ENCODE peak calls at places on chromosomes 16 and 17, in five cellular contexts. One of them, this sample, is unnamed.

GRCh38 chr16:55018881-55019280 is 88.2 kb downstream of the IRX5 start:
- DNase-seq in H9: no peak
- DNase-seq in activated CD8-positive, alpha-beta memory T cell treated with anti-CD3 and anti-CD28 coated beads for 48 hours: no peak
- DNase-seq in cardiac muscle cell: no peak
- DNase-seq in activated T-helper 1 cell treated with anti-CD3 and anti-CD28 coated beads, Interleukin-2, amount 50 U/mL, for 16 hours: no peak
- DNase-seq in this sample: peak

GRCh38 chr16:69118994-69119393 is 13.4 kb downstream of the CHTF8 start:
- DNase-seq in H9: no peak
- DNase-seq in activated CD8-positive, alpha-beta memory T cell treated with anti-CD3 and anti-CD28 coated beads for 48 hours: no peak
- DNase-seq in cardiac muscle cell: no peak
- DNase-seq in activated T-helper 1 cell treated with anti-CD3 and anti-CD28 coated beads, Interleukin-2, amount 50 U/mL, for 16 hours: no peak
- DNase-seq in this sample: no peak

GRCh38 chr17:77863814-77864161 is 94.7 kb upstream of the TNRC6C start:
- DNase-seq in H9: no peak
- DNase-seq in activated CD8-positive, alpha-beta memory T cell treated with anti-CD3 and anti-CD28 coated beads for 48 hours: no peak
- DNase-seq in cardiac muscle cell: peak
- DNase-seq in activated T-helper 1 cell treated with anti-CD3 and anti-CD28 coated beads, Interleukin-2, amount 50 U/mL, for 16 hours: no peak
- DNase-seq in this sample: peak

GRCh38 chr16:76705883-76706282 is 428.7 kb downstream of the CNTNAP4 start:
- DNase-seq in H9: no peak
- DNase-seq in activated CD8-positive, alpha-beta memory T cell treated with anti-CD3 and anti-CD28 coated beads for 48 hours: no peak
- DNase-seq in cardiac muscle cell: no peak
- DNase-seq in activated T-helper 1 cell treated with anti-CD3 and anti-CD28 coated beads, Interleukin-2, amount 50 U/mL, for 16 hours: no peak
- DNase-seq in this sample: no peak

GRCh38 chr17:73969956-73970355 is 233.5 kb upstream of the RPL38 start:
- DNase-seq in H9: no peak
- DNase-seq in activated CD8-positive, alpha-beta memory T cell treated with anti-CD3 and anti-CD28 coated beads for 48 hours: no peak
- DNase-seq in cardiac muscle cell: peak
- DNase-seq in activated T-helper 1 cell treated with anti-CD3 and anti-CD28 coated beads, Interleukin-2, amount 50 U/mL, for 16 hours: no peak
- DNase-seq in this sample: no peak

GRCh38 chr17:2948721-2949468 is 114.5 kb downstream of the OR1D5 start:
- DNase-seq in H9: peak
- DNase-seq in activated CD8-positive, alpha-beta memory T cell treated with anti-CD3 and anti-CD28 coated beads for 48 hours: no peak
- DNase-seq in cardiac muscle cell: no peak
- DNase-seq in activated T-helper 1 cell treated with anti-CD3 and anti-CD28 coated beads, Interleukin-2, amount 50 U/mL, for 16 hours: no peak
- DNase-seq in this sample: no peak

GRCh38 chr17:81710514-81711308 is 1.4 kb upstream of the SLC25A10 start:
- DNase-seq in H9: no peak
- DNase-seq in activated CD8-positive, alpha-beta memory T cell treated with anti-CD3 and anti-CD28 coated beads for 48 hours: no peak
- DNase-seq in cardiac muscle cell: peak
- DNase-seq in activated T-helper 1 cell treated with anti-CD3 and anti-CD28 coated beads, Interleukin-2, amount 50 U/mL, for 16 hours: no peak
- DNase-seq in this sample: peak

GRCh38 chr17:9306086-9306485 is 269.5 kb downstream of the STX8 start:
- DNase-seq in H9: no peak
- DNase-seq in activated CD8-positive, alpha-beta memory T cell treated with anti-CD3 and anti-CD28 coated beads for 48 hours: no peak
- DNase-seq in cardiac muscle cell: no peak
- DNase-seq in activated T-helper 1 cell treated with anti-CD3 and anti-CD28 coated beads, Interleukin-2, amount 50 U/mL, for 16 hours: no peak
- DNase-seq in this sample: no peak

GRCh38 chr16:31331141-31331764 is 23.7 kb upstream of the ITGAX start:
- DNase-seq in H9: peak
- DNase-seq in activated CD8-positive, alpha-beta memory T cell treated with anti-CD3 and anti-CD28 coated beads for 48 hours: no peak
- DNase-seq in cardiac muscle cell: no peak
- DNase-seq in activated T-helper 1 cell treated with anti-CD3 and anti-CD28 coated beads, Interleukin-2, amount 50 U/mL, for 16 hours: no peak
- DNase-seq in this sample: no peak

GRCh38 chr17:9284884-9285283 is 263.6 kb downstream of the NTN1 start:
- DNase-seq in H9: no peak
- DNase-seq in activated CD8-positive, alpha-beta memory T cell treated with anti-CD3 and anti-CD28 coated beads for 48 hours: no peak
- DNase-seq in cardiac muscle cell: no peak
- DNase-seq in activated T-helper 1 cell treated with anti-CD3 and anti-CD28 coated beads, Interleukin-2, amount 50 U/mL, for 16 hours: no peak
- DNase-seq in this sample: peak

GRCh38 chr17:59756236-59756818 is 48.9 kb downstream of the VMP1 start:
- DNase-seq in H9: no peak
- DNase-seq in activated CD8-positive, alpha-beta memory T cell treated with anti-CD3 and anti-CD28 coated beads for 48 hours: no peak
- DNase-seq in cardiac muscle cell: peak
- DNase-seq in activated T-helper 1 cell treated with anti-CD3 and anti-CD28 coated beads, Interleukin-2, amount 50 U/mL, for 16 hours: no peak
- DNase-seq in this sample: no peak

GRCh38 chr16:50165473-50165872 is 12.4 kb downstream of the TENT4B start:
- DNase-seq in H9: no peak
- DNase-seq in activated CD8-positive, alpha-beta memory T cell treated with anti-CD3 and anti-CD28 coated beads for 48 hours: no peak
- DNase-seq in cardiac muscle cell: no peak
- DNase-seq in activated T-helper 1 cell treated with anti-CD3 and anti-CD28 coated beads, Interleukin-2, amount 50 U/mL, for 16 hours: no peak
- DNase-seq in this sample: no peak

GRCh38 chr17:32876414-32877163 is at the start of gene MYO1D:
- DNase-seq in H9: peak
- DNase-seq in activated CD8-positive, alpha-beta memory T cell treated with anti-CD3 and anti-CD28 coated beads for 48 hours: peak
- DNase-seq in cardiac muscle cell: no peak
- DNase-seq in activated T-helper 1 cell treated with anti-CD3 and anti-CD28 coated beads, Interleukin-2, amount 50 U/mL, for 16 hours: peak
- DNase-seq in this sample: peak

GRCh38 chr17:49471089-49471683 is 23.9 kb upstream of the NGFR start:
- DNase-seq in H9: peak
- DNase-seq in activated CD8-positive, alpha-beta memory T cell treated with anti-CD3 and anti-CD28 coated beads for 48 hours: no peak
- DNase-seq in cardiac muscle cell: no peak
- DNase-seq in activated T-helper 1 cell treated with anti-CD3 and anti-CD28 coated beads, Interleukin-2, amount 50 U/mL, for 16 hours: no peak
- DNase-seq in this sample: peak

GRCh38 chr17:80649672-80650338 is 105.2 kb downstream of the RPTOR start:
- DNase-seq in H9: peak
- DNase-seq in activated CD8-positive, alpha-beta memory T cell treated with anti-CD3 and anti-CD28 coated beads for 48 hours: peak
- DNase-seq in cardiac muscle cell: peak
- DNase-seq in activated T-helper 1 cell treated with anti-CD3 and anti-CD28 coated beads, Interleukin-2, amount 50 U/mL, for 16 hours: peak
- DNase-seq in this sample: peak

GRCh38 chr16:31200821-31201510 is 1.6 kb downstream of the PYCARD start:
- DNase-seq in H9: no peak
- DNase-seq in activated CD8-positive, alpha-beta memory T cell treated with anti-CD3 and anti-CD28 coated beads for 48 hours: no peak
- DNase-seq in cardiac muscle cell: no peak
- DNase-seq in activated T-helper 1 cell treated with anti-CD3 and anti-CD28 coated beads, Interleukin-2, amount 50 U/mL, for 16 hours: no peak
- DNase-seq in this sample: peak

GRCh38 chr17:81230043-81230820 is 7.5 kb upstream of the CEP131 start:
- DNase-seq in H9: no peak
- DNase-seq in activated CD8-positive, alpha-beta memory T cell treated with anti-CD3 and anti-CD28 coated beads for 48 hours: no peak
- DNase-seq in cardiac muscle cell: no peak
- DNase-seq in activated T-helper 1 cell treated with anti-CD3 and anti-CD28 coated beads, Interleukin-2, amount 50 U/mL, for 16 hours: no peak
- DNase-seq in this sample: peak

GRCh38 chr17:79018045-79018695 is 5.8 kb upstream of the C1QTNF1 start:
- DNase-seq in H9: no peak
- DNase-seq in activated CD8-positive, alpha-beta memory T cell treated with anti-CD3 and anti-CD28 coated beads for 48 hours: no peak
- DNase-seq in cardiac muscle cell: peak
- DNase-seq in activated T-helper 1 cell treated with anti-CD3 and anti-CD28 coated beads, Interleukin-2, amount 50 U/mL, for 16 hours: no peak
- DNase-seq in this sample: peak

GRCh38 chr17:18182190-18182977 is 1.2 kb upstream of the ALKBH5 start:
- DNase-seq in H9: peak
- DNase-seq in activated CD8-positive, alpha-beta memory T cell treated with anti-CD3 and anti-CD28 coated beads for 48 hours: no peak
- DNase-seq in cardiac muscle cell: peak
- DNase-seq in activated T-helper 1 cell treated with anti-CD3 and anti-CD28 coated beads, Interleukin-2, amount 50 U/mL, for 16 hours: peak
- DNase-seq in this sample: peak

GRCh38 chr16:85553436-85554113 is 59.5 kb upstream of the GSE1 start:
- DNase-seq in H9: peak
- DNase-seq in activated CD8-positive, alpha-beta memory T cell treated with anti-CD3 and anti-CD28 coated beads for 48 hours: no peak
- DNase-seq in cardiac muscle cell: peak
- DNase-seq in activated T-helper 1 cell treated with anti-CD3 and anti-CD28 coated beads, Interleukin-2, amount 50 U/mL, for 16 hours: no peak
- DNase-seq in this sample: peak

GRCh38 chr17:40458001-40458791 is 14.9 kb downstream of the IGFBP4 start:
- DNase-seq in H9: no peak
- DNase-seq in activated CD8-positive, alpha-beta memory T cell treated with anti-CD3 and anti-CD28 coated beads for 48 hours: no peak
- DNase-seq in cardiac muscle cell: peak
- DNase-seq in activated T-helper 1 cell treated with anti-CD3 and anti-CD28 coated beads, Interleukin-2, amount 50 U/mL, for 16 hours: no peak
- DNase-seq in this sample: peak

GRCh38 chr17:41345992-41346391 is 4.6 kb downstream of the KRT33A start:
- DNase-seq in H9: no peak
- DNase-seq in activated CD8-positive, alpha-beta memory T cell treated with anti-CD3 and anti-CD28 coated beads for 48 hours: no peak
- DNase-seq in cardiac muscle cell: no peak
- DNase-seq in activated T-helper 1 cell treated with anti-CD3 and anti-CD28 coated beads, Interleukin-2, amount 50 U/mL, for 16 hours: no peak
- DNase-seq in this sample: no peak

GRCh38 chr17:36791961-36792475 is 145.3 kb upstream of the LHX1 start:
- DNase-seq in H9: no peak
- DNase-seq in activated CD8-positive, alpha-beta memory T cell treated with anti-CD3 and anti-CD28 coated beads for 48 hours: no peak
- DNase-seq in cardiac muscle cell: no peak
- DNase-seq in activated T-helper 1 cell treated with anti-CD3 and anti-CD28 coated beads, Interleukin-2, amount 50 U/mL, for 16 hours: no peak
- DNase-seq in this sample: no peak

GRCh38 chr17:59342681-59343127 is 11.2 kb downstream of the YPEL2 start:
- DNase-seq in H9: no peak
- DNase-seq in activated CD8-positive, alpha-beta memory T cell treated with anti-CD3 and anti-CD28 coated beads for 48 hours: peak
- DNase-seq in cardiac muscle cell: no peak
- DNase-seq in activated T-helper 1 cell treated with anti-CD3 and anti-CD28 coated beads, Interleukin-2, amount 50 U/mL, for 16 hours: no peak
- DNase-seq in this sample: no peak

GRCh38 chr16:88758227-88758943 is 26.6 kb downstream of the PIEZO1 start:
- DNase-seq in H9: no peak
- DNase-seq in activated CD8-positive, alpha-beta memory T cell treated with anti-CD3 and anti-CD28 coated beads for 48 hours: no peak
- DNase-seq in cardiac muscle cell: no peak
- DNase-seq in activated T-helper 1 cell treated with anti-CD3 and anti-CD28 coated beads, Interleukin-2, amount 50 U/mL, for 16 hours: no peak
- DNase-seq in this sample: no peak

GRCh38 chr17:2090804-2091534 is 36.1 kb downstream of the HIC1 start:
- DNase-seq in H9: peak
- DNase-seq in activated CD8-positive, alpha-beta memory T cell treated with anti-CD3 and anti-CD28 coated beads for 48 hours: no peak
- DNase-seq in cardiac muscle cell: peak
- DNase-seq in activated T-helper 1 cell treated with anti-CD3 and anti-CD28 coated beads, Interleukin-2, amount 50 U/mL, for 16 hours: no peak
- DNase-seq in this sample: peak

GRCh38 chr17:20267459-20267842 is 199.9 kb downstream of the LGALS9B start:
- DNase-seq in H9: no peak
- DNase-seq in activated CD8-positive, alpha-beta memory T cell treated with anti-CD3 and anti-CD28 coated beads for 48 hours: no peak
- DNase-seq in cardiac muscle cell: peak
- DNase-seq in activated T-helper 1 cell treated with anti-CD3 and anti-CD28 coated beads, Interleukin-2, amount 50 U/mL, for 16 hours: no peak
- DNase-seq in this sample: no peak

GRCh38 chr17:40622509-40622928 is 25.1 kb downstream of the SMARCE1 start:
- DNase-seq in H9: no peak
- DNase-seq in activated CD8-positive, alpha-beta memory T cell treated with anti-CD3 and anti-CD28 coated beads for 48 hours: no peak
- DNase-seq in cardiac muscle cell: no peak
- DNase-seq in activated T-helper 1 cell treated with anti-CD3 and anti-CD28 coated beads, Interleukin-2, amount 50 U/mL, for 16 hours: no peak
- DNase-seq in this sample: no peak

GRCh38 chr17:43814026-43814425 is 18.9 kb downstream of the MPP3 start:
- DNase-seq in H9: peak
- DNase-seq in activated CD8-positive, alpha-beta memory T cell treated with anti-CD3 and anti-CD28 coated beads for 48 hours: no peak
- DNase-seq in cardiac muscle cell: no peak
- DNase-seq in activated T-helper 1 cell treated with anti-CD3 and anti-CD28 coated beads, Interleukin-2, amount 50 U/mL, for 16 hours: no peak
- DNase-seq in this sample: no peak

GRCh38 chr17:75521951-75522727 is 3.4 kb upstream of the LLGL2 start:
- DNase-seq in H9: no peak
- DNase-seq in activated CD8-positive, alpha-beta memory T cell treated with anti-CD3 and anti-CD28 coated beads for 48 hours: no peak
- DNase-seq in cardiac muscle cell: no peak
- DNase-seq in activated T-helper 1 cell treated with anti-CD3 and anti-CD28 coated beads, Interleukin-2, amount 50 U/mL, for 16 hours: no peak
- DNase-seq in this sample: no peak

GRCh38 chr17:80027043-80027435 is 8.6 kb downstream of the TBC1D16 start:
- DNase-seq in H9: no peak
- DNase-seq in activated CD8-positive, alpha-beta memory T cell treated with anti-CD3 and anti-CD28 coated beads for 48 hours: no peak
- DNase-seq in cardiac muscle cell: no peak
- DNase-seq in activated T-helper 1 cell treated with anti-CD3 and anti-CD28 coated beads, Interleukin-2, amount 50 U/mL, for 16 hours: no peak
- DNase-seq in this sample: peak

GRCh38 chr17:76107507-76107906 is 3.9 kb upstream of the EXOC7 start:
- DNase-seq in H9: no peak
- DNase-seq in activated CD8-positive, alpha-beta memory T cell treated with anti-CD3 and anti-CD28 coated beads for 48 hours: no peak
- DNase-seq in cardiac muscle cell: peak
- DNase-seq in activated T-helper 1 cell treated with anti-CD3 and anti-CD28 coated beads, Interleukin-2, amount 50 U/mL, for 16 hours: no peak
- DNase-seq in this sample: no peak

GRCh38 chr16:64311241-64311640 is 810.6 kb downstream of the CDH11 start:
- DNase-seq in H9: no peak
- DNase-seq in activated CD8-positive, alpha-beta memory T cell treated with anti-CD3 and anti-CD28 coated beads for 48 hours: no peak
- DNase-seq in cardiac muscle cell: no peak
- DNase-seq in activated T-helper 1 cell treated with anti-CD3 and anti-CD28 coated beads, Interleukin-2, amount 50 U/mL, for 16 hours: no peak
- DNase-seq in this sample: no peak

GRCh38 chr16:84881702-84882521 is 62.1 kb downstream of the CRISPLD2 start:
- DNase-seq in H9: no peak
- DNase-seq in activated CD8-positive, alpha-beta memory T cell treated with anti-CD3 and anti-CD28 coated beads for 48 hours: no peak
- DNase-seq in cardiac muscle cell: peak
- DNase-seq in activated T-helper 1 cell treated with anti-CD3 and anti-CD28 coated beads, Interleukin-2, amount 50 U/mL, for 16 hours: no peak
- DNase-seq in this sample: peak